ENCODE peak calls at places on chromosome 1, in ten cellular contexts. O is hepatocyte, V is endothelial cell, D is fibroblast of pulmonary artery, P is mammary epithelial cell, A is GM10248, R is tibial artery, W is adrenal gland, F is AG10803, B is BJ. I is an unnamed sample.
A peak's percentile ranks its signal among the peaks of the same experiment; 100 is the strongest.

GRCh38 chr1:236173174-236173767 is 30.9 kb downstream of the GPR137B start:
- DNase-seq in R (no peak), V (no peak), O (no peak), F (no peak), P (no peak), B (no peak), A (no peak), W (no peak), D (no peak), I (no peak)

GRCh38 chr1:213162338-213162737 is 111.3 kb downstream of the RPS6KC1 start:
- DNase-seq in P (no peak), D (peak; percentile 82), B (no peak), F (peak; percentile 56), V (no peak), R (peak; percentile 72), A (no peak), W (peak; percentile 78), O (no peak), I (no peak)

GRCh38 chr1:110067957-110068645 is 2.4 kb downstream of the ALX3 start:
- DNase-seq in F (no peak), O (no peak), A (no peak), P (no peak), V (peak; percentile 44), D (no peak), B (no peak), R (no peak), W (no peak), I (peak; percentile 61)

GRCh38 chr1:246782120-246782900 is 58.1 kb downstream of the SCCPDH start:
- DNase-seq in W (peak; percentile 43), P (peak; percentile 59), A (no peak), O (no peak), V (no peak), R (peak; percentile 57), D (peak; percentile 86), F (peak; percentile 91), B (peak; percentile 62), I (no peak)

GRCh38 chr1:87226341-87226760 is 102.3 kb upstream of the LMO4 start:
- DNase-seq in W (peak; percentile 58), F (peak; percentile 98), D (peak; percentile 99), O (peak; percentile 76), A (no peak), V (no peak), R (peak; percentile 75), P (peak; percentile 99), B (peak; percentile 95), I (no peak)

GRCh38 chr1:236066828-236067386 is 2.0 kb upstream of the NID1 start:
- DNase-seq in V (no peak), R (peak; percentile 89), O (no peak), F (no peak), D (no peak), A (peak; percentile 81), P (no peak), W (peak; percentile 40), B (no peak), I (no peak)

GRCh38 chr1:107649023-107649422 is 316.0 kb downstream of the VAV3 start:
- DNase-seq in A (no peak), V (no peak), P (peak; percentile 21), F (peak; percentile 34), B (no peak), W (no peak), O (peak; percentile 16), R (no peak), D (no peak), I (no peak)

GRCh38 chr1:168362991-168363390 is 82.3 kb downstream of the TBX19 start:
- DNase-seq in R (no peak), F (no peak), V (no peak), A (no peak), B (no peak), P (no peak), O (no peak), W (no peak), D (no peak), I (no peak)

GRCh38 chr1:201500670-201501120 is 6.2 kb downstream of the CSRP1 start:
- DNase-seq in P (no peak), O (no peak), D (peak; percentile 55), V (no peak), A (no peak), F (peak; percentile 48), W (no peak), R (peak; percentile 82), B (no peak), I (no peak)

GRCh38 chr1:201499191-201499590 is 7.7 kb downstream of the CSRP1 start:
- DNase-seq in A (no peak), P (no peak), R (no peak), D (no peak), B (no peak), W (no peak), O (no peak), F (no peak), V (no peak), I (no peak)

GRCh38 chr1:201497935-201498509 is 8.9 kb downstream of the CSRP1 start:
- DNase-seq in F (no peak), D (no peak), P (no peak), R (no peak), A (no peak), B (no peak), W (no peak), V (no peak), O (no peak), I (no peak)

GRCh38 chr1:201499795-201500669 is 6.9 kb downstream of the CSRP1 start:
- DNase-seq in P (no peak), O (no peak), D (peak; percentile 39), F (no peak), V (no peak), B (no peak), A (no peak), W (no peak), R (peak; percentile 93), I (no peak)

GRCh38 chr1:201498621-201499020 is 8.3 kb downstream of the CSRP1 start:
- DNase-seq in B (no peak), P (no peak), V (no peak), D (peak; percentile 42), R (no peak), A (no peak), F (no peak), W (no peak), O (no peak), I (no peak)
- TF ChIP-seq CTCF in B (no peak), P (no peak), V (no peak), D (peak; percentile 11), R (no peak), A (no peak), F (no peak), W (no peak), O (no peak), I (no peak)

DNA sequence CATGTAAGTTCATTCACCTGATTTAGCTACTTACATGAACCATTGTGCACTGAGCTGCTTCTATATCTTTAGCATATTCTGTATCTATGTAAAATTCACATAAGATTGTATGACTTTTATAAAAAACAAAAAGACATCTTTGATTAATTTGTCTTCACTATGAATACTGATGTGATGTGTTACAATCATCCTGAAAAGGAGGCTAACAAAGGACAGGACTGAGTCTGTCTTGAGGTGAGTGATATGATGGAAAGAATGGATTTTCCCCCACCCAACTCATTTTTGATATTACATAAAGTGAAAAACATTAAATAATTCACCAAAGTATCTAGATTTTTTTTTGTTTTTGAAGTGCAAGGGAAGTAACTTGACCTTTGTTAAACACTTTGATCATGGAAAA is 9.7 kb downstream of the PTPRC start:
- DNase-seq in A (no peak), O (no peak), D (no peak), P (no peak), W (no peak), R (no peak), V (no peak), F (no peak), B (no peak), I (no peak)
- TF ChIP-seq CTCF in A (no peak), O (no peak), D (no peak), P (no peak), W (no peak), R (no peak), V (no peak), F (no peak), B (no peak), I (no peak)

GRCh38 chr1:8458607-8459006 is 140.7 kb downstream of the SLC45A1 start:
- DNase-seq in O (no peak), R (no peak), W (no peak), V (no peak), D (no peak), A (no peak), P (no peak), B (no peak), F (no peak), I (no peak)

GRCh38 chr1:8457771-8458409 is 140.0 kb downstream of the SLC45A1 start:
- DNase-seq in B (no peak), R (no peak), F (no peak), O (no peak), V (no peak), P (no peak), W (no peak), D (no peak), A (no peak), I (no peak)

GRCh38 chr1:8461341-8462110 is 143.6 kb downstream of the SLC45A1 start:
- DNase-seq in O (no peak), D (no peak), P (no peak), V (no peak), B (no peak), A (no peak), F (no peak), R (no peak), W (no peak), I (no peak)

GRCh38 chr1:8460784-8461183 is 142.9 kb downstream of the SLC45A1 start:
- DNase-seq in W (no peak), F (no peak), O (no peak), D (no peak), P (no peak), V (no peak), R (no peak), B (no peak), A (no peak), I (no peak)

DNA sequence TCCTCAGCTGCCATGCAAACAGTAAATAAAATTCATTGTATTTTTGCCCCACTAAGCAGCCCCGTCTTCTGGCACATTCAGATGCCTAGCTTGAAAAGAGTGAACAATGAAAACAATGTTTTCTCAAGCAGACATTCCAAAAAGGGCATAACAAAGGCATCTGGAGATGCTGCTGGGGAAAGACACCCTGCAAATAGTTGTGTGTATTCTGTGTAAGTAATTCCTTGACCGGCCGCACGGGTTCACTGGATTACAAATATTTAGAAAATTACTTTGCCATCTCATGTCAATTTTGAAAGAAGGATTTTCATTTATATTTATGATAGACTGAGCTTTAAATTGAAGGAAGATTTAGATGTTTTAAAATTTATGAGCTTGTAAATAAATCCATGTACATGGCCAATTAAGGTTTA is 142.2 kb downstream of the SLC45A1 start:
- DNase-seq in R (no peak), O (no peak), F (peak; percentile 68), V (no peak), D (no peak), W (no peak), A (no peak), P (no peak), B (no peak), I (no peak)
- TF ChIP-seq CTCF in R (no peak), O (no peak), F (peak; percentile 51), V (peak; percentile 52), D (no peak), W (no peak), A (no peak), P (no peak), B (no peak), I (peak; percentile 48)

GRCh38 chr1:63004868-63005267 is 220.9 kb downstream of the ATG4C start:
- DNase-seq in O (no peak), R (no peak), W (no peak), V (peak; percentile 7), D (peak; percentile 29), B (no peak), P (no peak), F (no peak), A (peak; percentile 24), I (no peak)
- TF ChIP-seq CTCF in O (peak; percentile 45), R (no peak), W (no peak), V (no peak), D (peak; percentile 34), B (no peak), P (peak; percentile 38), F (peak; percentile 34), A (no peak), I (no peak)

I was measured in glutamatergic neuron.